ENCODE peak calls at places on chromosome 2, in six cellular contexts. R is OCI-LY7, F is DND-41, E is ovary, V is A673, H is suprapubic skin. U is an unnamed sample.
A peak's percentile ranks its signal among the peaks of the same experiment; 100 is the strongest.

GRCh38 chr2:62747876-62748275 is 42.4 kb downstream of the EHBP1 start:
- DNase-seq in R (no peak), F (no peak), E (no peak), V (no peak), H (no peak), U (no peak)

GRCh38 chr2:70127920-70128444 is 40.7 kb downstream of the PCBP1 start:
- DNase-seq in R (peak; percentile 61), F (no peak), E (no peak), V (no peak), H (no peak), U (no peak)

GRCh38 chr2:38723173-38723572 is 28.0 kb downstream of the SRSF7 start:
- DNase-seq in R (no peak), F (no peak), E (no peak), V (no peak), H (no peak), U (peak; percentile 37)

GRCh38 chr2:4718777-4719176 is 973.4 kb upstream of the SOX11 start:
- DNase-seq in R (no peak), F (no peak), E (no peak), V (no peak), H (no peak), U (no peak)

GRCh38 chr2:86239745-86240144 is 40.5 kb downstream of the MRPL35 start:
- DNase-seq in R (no peak), F (no peak), E (no peak), V (no peak), H (no peak), U (no peak)

GRCh38 chr2:52341732-52342131 is 1309.8 kb upstream of the NRXN1 start:
- DNase-seq in R (no peak), F (no peak), E (no peak), V (no peak), H (no peak), U (no peak)

GRCh38 chr2:86383844-86384243 is 46.4 kb upstream of the REEP1 start:
- DNase-seq in R (no peak), F (no peak), E (no peak), V (no peak), H (no peak), U (no peak)

GRCh38 chr2:79585701-79586428 is 73.0 kb downstream of the CTNNA2 start:
- DNase-seq in R (no peak), F (no peak), E (no peak), V (no peak), H (no peak), U (no peak)

GRCh38 chr2:65479528-65479927 is 47.1 kb upstream of the SPRED2 start:
- DNase-seq in R (no peak), F (no peak), E (no peak), V (no peak), H (no peak), U (no peak)

GRCh38 chr2:204114294-204114693 is 177.7 kb downstream of the ICOS start:
- DNase-seq in R (no peak), F (no peak), E (no peak), V (no peak), H (no peak), U (no peak)

GRCh38 chr2:44479127-44479887 is 117.6 kb downstream of the CAMKMT start:
- DNase-seq in R (peak; percentile 83), F (peak; percentile 68), E (no peak), V (peak; percentile 86), H (no peak), U (peak; percentile 47)

GRCh38 chr2:119071476-119071875 is 87.1 kb downstream of the C1QL2 start:
- DNase-seq in R (no peak), F (no peak), E (no peak), V (no peak), H (no peak), U (no peak)

GRCh38 chr2:108786008-108786353 is 590 bp upstream of the CCDC138 start:
- DNase-seq in R (no peak), F (no peak), E (no peak), V (no peak), H (no peak), U (no peak)

GRCh38 chr2:188333751-188334524 is 42.3 kb downstream of the GULP1 start:
- DNase-seq in R (no peak), F (no peak), E (no peak), V (no peak), H (no peak), U (no peak)

GRCh38 chr2:210199186-210199765 is 26.0 kb downstream of the ACADL start:
- DNase-seq in R (peak; percentile 40), F (no peak), E (no peak), V (peak; percentile 59), H (no peak), U (no peak)

GRCh38 chr2:205700331-205701132 is 18.2 kb downstream of the NRP2 start:
- DNase-seq in R (peak; percentile 40), F (no peak), E (peak; percentile 55), V (no peak), H (no peak), U (no peak)

GRCh38 chr2:144320491-144320890 is 199.4 kb downstream of the ZEB2 start:
- DNase-seq in R (peak; percentile 49), F (peak; percentile 60), E (no peak), V (peak; percentile 60), H (no peak), U (no peak)

GRCh38 chr2:128316777-128317185 is 1.9 kb downstream of the HS6ST1 start:
- DNase-seq in R (no peak), F (no peak), E (no peak), V (no peak), H (peak; percentile 55), U (no peak)

DNA sequence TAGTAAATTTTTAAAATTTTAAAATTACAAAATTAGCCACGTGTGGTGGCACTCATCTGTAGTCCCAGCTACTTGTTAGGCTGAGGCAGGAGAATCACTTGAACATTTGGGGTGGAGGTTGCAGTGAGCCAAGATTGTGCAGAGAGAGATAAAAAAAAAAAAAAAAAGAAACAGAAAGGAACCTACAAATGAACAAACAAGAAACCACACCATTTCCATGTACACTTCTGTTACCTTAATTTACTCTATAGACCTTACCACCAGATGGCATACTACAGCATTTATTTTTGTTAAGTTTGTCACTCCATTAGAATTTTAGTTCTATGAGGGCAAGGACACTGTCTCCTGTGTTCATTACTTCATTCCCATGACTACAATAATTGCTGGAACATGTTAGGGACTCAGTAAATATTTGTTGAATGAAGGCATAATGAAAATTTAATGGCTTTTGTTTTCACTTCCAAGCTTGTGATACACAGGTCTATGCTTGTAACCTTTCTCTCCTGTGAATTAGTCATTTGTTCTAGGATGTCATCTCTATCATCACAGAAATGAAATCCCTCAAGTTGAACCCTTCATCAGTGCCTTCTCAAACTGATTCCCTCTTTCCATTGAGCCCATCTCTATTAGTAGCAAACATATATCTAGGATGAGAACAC is 76.0 kb downstream of the ARHGAP15 start:
- DNase-seq in R (peak; percentile 24), F (no peak), E (no peak), V (peak; percentile 43), H (no peak), U (no peak)
- TF ChIP-seq CTCF in R (peak; percentile 70), F (peak; percentile 62), E (no peak), V (peak; percentile 56), H (no peak), U (peak; percentile 41)

GRCh38 chr2:24913896-24914295 is 6.1 kb downstream of the ADCY3 start:
- DNase-seq in R (no peak), F (no peak), E (no peak), V (no peak), H (no peak), U (no peak)

GRCh38 chr2:24910245-24910644 is 9.8 kb downstream of the ADCY3 start:
- DNase-seq in R (no peak), F (no peak), E (no peak), V (no peak), H (no peak), U (no peak)

GRCh38 chr2:24912986-24913385 is 7.1 kb downstream of the ADCY3 start:
- DNase-seq in R (no peak), F (no peak), E (no peak), V (no peak), H (no peak), U (no peak)

GRCh38 chr2:24914713-24915112 is 5.3 kb downstream of the ADCY3 start:
- DNase-seq in R (no peak), F (no peak), E (no peak), V (no peak), H (no peak), U (no peak)

DNA sequence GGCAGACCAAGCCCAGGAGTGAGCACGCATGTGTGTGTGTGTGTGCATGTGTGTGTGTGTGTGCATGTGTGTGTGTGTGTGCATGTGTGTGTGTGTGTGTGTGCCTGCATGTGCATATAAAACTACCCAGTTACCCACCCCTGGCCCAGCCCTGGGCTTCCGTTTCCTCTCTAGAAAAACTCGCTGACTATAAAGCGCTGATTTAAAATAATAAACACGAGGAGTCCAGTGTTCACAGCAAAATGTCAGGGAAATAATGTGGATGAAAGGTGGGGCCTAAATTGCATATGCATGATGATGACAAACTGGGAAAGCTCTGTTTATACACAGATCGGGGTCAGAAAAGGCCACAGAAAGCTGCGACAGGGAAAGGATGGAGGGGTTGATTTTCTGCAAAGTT is 7.5 kb downstream of the ADCY3 start:
- DNase-seq in R (no peak), F (no peak), E (no peak), V (no peak), H (no peak), U (no peak)
- H3K36me3 ChIP-seq in R (peaks cover 66% of the 10 kb centered on the region), F (peaks cover 68% of the 10 kb centered on the region), E (no peaks in the 10 kb centered on the region), V (no peaks in the 10 kb centered on the region), H (peaks cover 9% of the 10 kb centered on the region), U (peaks cover 11% of the 10 kb centered on the region)

GRCh38 chr2:149575742-149576141 is 11.8 kb downstream of the MMADHC start:
- DNase-seq in R (no peak), F (no peak), E (no peak), V (no peak), H (no peak), U (no peak)

GRCh38 chr2:149575277-149575676 is 12.3 kb downstream of the MMADHC start:
- DNase-seq in R (no peak), F (no peak), E (no peak), V (no peak), H (no peak), U (no peak)

GRCh38 chr2:149577269-149577668 is 10.3 kb downstream of the MMADHC start:
- DNase-seq in R (no peak), F (no peak), E (no peak), V (no peak), H (no peak), U (no peak)

GRCh38 chr2:149585317-149585885 is 2.2 kb downstream of the MMADHC start:
- DNase-seq in R (no peak), F (no peak), E (no peak), V (no peak), H (no peak), U (no peak)

GRCh38 chr2:149579972-149580882 is 7.3 kb downstream of the MMADHC start:
- DNase-seq in R (no peak), F (no peak), E (no peak), V (no peak), H (no peak), U (no peak)
- H3K4me3 ChIP-seq in R (no peak overlapping the region), F (no peak overlapping the region), E (no peak overlapping the region), V (no peak overlapping the region), H (no peak overlapping the region), U (no peak overlapping the region)

GRCh38 chr2:126996378-126996699 is 97.6 kb downstream of the TEX51 start:
- DNase-seq in R (no peak), F (no peak), E (no peak), V (no peak), H (no peak), U (no peak)

GRCh38 chr2:126999342-126999741 is 100.7 kb downstream of the TEX51 start:
- DNase-seq in R (no peak), F (no peak), E (no peak), V (no peak), H (no peak), U (no peak)

GRCh38 chr2:126994340-126994777 is 95.7 kb downstream of the TEX51 start:
- DNase-seq in R (no peak), F (no peak), E (no peak), V (no peak), H (no peak), U (no peak)

GRCh38 chr2:126998486-126998885 is 99.8 kb downstream of the TEX51 start:
- DNase-seq in R (no peak), F (no peak), E (no peak), V (no peak), H (no peak), U (no peak)

GRCh38 chr2:126995652-126996377 is 97.1 kb downstream of the TEX51 start:
- DNase-seq in R (no peak), F (no peak), E (no peak), V (no peak), H (no peak), U (no peak)
- TF ChIP-seq CTCF in R (peak; percentile 29), F (no peak), E (no peak), V (peak; percentile 19), H (no peak), U (no peak)

U was measured in GM06990.